ENCODE peak calls at places on chromosomes 12 and 14, in six cellular contexts. One of them, this sample, is unnamed.

GRCh38 chr12:50961708-50962107 is 9.4 kb downstream of the HIGD1C start:
- DNase-seq in IMR-90: peak
- DNase-seq in mesenchymal stem cell: peak
- DNase-seq in H9: no peak
- DNase-seq in H1: no peak
- DNase-seq in neuronal stem cell: no peak
- DNase-seq in this sample: no peak

GRCh38 chr14:24710403-24711063 is 76.5 kb upstream of the GZMB start:
- DNase-seq in IMR-90: peak
- DNase-seq in mesenchymal stem cell: peak
- DNase-seq in H9: peak
- DNase-seq in H1: no peak
- DNase-seq in neuronal stem cell: peak
- DNase-seq in this sample: peak

GRCh38 chr12:52710744-52711143 is 7.4 kb upstream of the KRT77 start:
- DNase-seq in IMR-90: no peak
- DNase-seq in mesenchymal stem cell: no peak
- DNase-seq in H9: no peak
- DNase-seq in H1: no peak
- DNase-seq in neuronal stem cell: no peak
- DNase-seq in this sample: no peak

GRCh38 chr14:96037891-96038557 is 1.1 kb upstream of the C14orf132 start:
- DNase-seq in IMR-90: no peak
- DNase-seq in mesenchymal stem cell: peak
- DNase-seq in H9: peak
- DNase-seq in H1: no peak
- DNase-seq in neuronal stem cell: no peak
- DNase-seq in this sample: peak

GRCh38 chr12:95316798-95317197 is 99.2 kb downstream of the VEZT start:
- DNase-seq in IMR-90: no peak
- DNase-seq in mesenchymal stem cell: peak
- DNase-seq in H9: no peak
- DNase-seq in H1: no peak
- DNase-seq in neuronal stem cell: no peak
- DNase-seq in this sample: no peak

GRCh38 chr12:130832561-130833209 is 6.4 kb downstream of the STX2 start:
- DNase-seq in IMR-90: peak
- DNase-seq in mesenchymal stem cell: peak
- DNase-seq in H9: peak
- DNase-seq in H1: no peak
- DNase-seq in neuronal stem cell: no peak
- DNase-seq in this sample: no peak

GRCh38 chr12:13112968-13113367 is 9.5 kb upstream of the GSG1 start:
- DNase-seq in IMR-90: no peak
- DNase-seq in mesenchymal stem cell: no peak
- DNase-seq in H9: no peak
- DNase-seq in H1: no peak
- DNase-seq in neuronal stem cell: no peak
- DNase-seq in this sample: no peak

GRCh38 chr12:83821967-83822366 is 1090.6 kb downstream of the SLC6A15 start:
- DNase-seq in IMR-90: no peak
- DNase-seq in mesenchymal stem cell: no peak
- DNase-seq in H9: no peak
- DNase-seq in H1: no peak
- DNase-seq in neuronal stem cell: no peak
- DNase-seq in this sample: no peak

GRCh38 chr14:61553730-61554641 is 141.3 kb upstream of the HIF1A start:
- DNase-seq in IMR-90: peak
- DNase-seq in mesenchymal stem cell: peak
- DNase-seq in H9: no peak
- DNase-seq in H1: no peak
- DNase-seq in neuronal stem cell: no peak
- DNase-seq in this sample: no peak

GRCh38 chr14:73785336-73785833 is 66.2 kb upstream of the PTGR2 start:
- DNase-seq in IMR-90: peak
- DNase-seq in mesenchymal stem cell: peak
- DNase-seq in H9: peak
- DNase-seq in H1: no peak
- DNase-seq in neuronal stem cell: peak
- DNase-seq in this sample: peak

GRCh38 chr14:63862163-63862562 is 9.4 kb downstream of the SYNE2 start:
- DNase-seq in IMR-90: no peak
- DNase-seq in mesenchymal stem cell: no peak
- DNase-seq in H9: no peak
- DNase-seq in H1: no peak
- DNase-seq in neuronal stem cell: no peak
- DNase-seq in this sample: no peak

GRCh38 chr12:122399592-122400373 is 22.7 kb downstream of the CLIP1 start:
- DNase-seq in IMR-90: peak
- DNase-seq in mesenchymal stem cell: peak
- DNase-seq in H9: peak
- DNase-seq in H1: no peak
- DNase-seq in neuronal stem cell: peak
- DNase-seq in this sample: peak

GRCh38 chr12:76422878-76423438 is 74.7 kb upstream of the BBS10 start:
- DNase-seq in IMR-90: peak
- DNase-seq in mesenchymal stem cell: peak
- DNase-seq in H9: no peak
- DNase-seq in H1: no peak
- DNase-seq in neuronal stem cell: no peak
- DNase-seq in this sample: peak

GRCh38 chr14:22848391-22849164 is 12.2 kb downstream of the MMP14 start:
- DNase-seq in IMR-90: peak
- DNase-seq in mesenchymal stem cell: peak
- DNase-seq in H9: peak
- DNase-seq in H1: no peak
- DNase-seq in neuronal stem cell: no peak
- DNase-seq in this sample: peak

GRCh38 chr12:1499351-1499750 is 95.0 kb downstream of the FBXL14 start:
- DNase-seq in IMR-90: no peak
- DNase-seq in mesenchymal stem cell: no peak
- DNase-seq in H9: no peak
- DNase-seq in H1: no peak
- DNase-seq in neuronal stem cell: no peak
- DNase-seq in this sample: no peak

GRCh38 chr12:25051583-25052190 is 102.8 kb upstream of the BCAT1 start:
- DNase-seq in IMR-90: no peak
- DNase-seq in mesenchymal stem cell: no peak
- DNase-seq in H9: no peak
- DNase-seq in H1: no peak
- DNase-seq in neuronal stem cell: no peak
- DNase-seq in this sample: no peak

GRCh38 chr12:126602611-126603010 is 1537.4 kb downstream of the AACS start:
- DNase-seq in IMR-90: no peak
- DNase-seq in mesenchymal stem cell: no peak
- DNase-seq in H9: no peak
- DNase-seq in H1: no peak
- DNase-seq in neuronal stem cell: no peak
- DNase-seq in this sample: no peak

GRCh38 chr12:89051065-89051677 is 301.1 kb downstream of the DUSP6 start:
- DNase-seq in IMR-90: peak
- DNase-seq in mesenchymal stem cell: peak
- DNase-seq in H9: no peak
- DNase-seq in H1: no peak
- DNase-seq in neuronal stem cell: peak
- DNase-seq in this sample: peak

GRCh38 chr14:92503756-92504491 is 9.7 kb upstream of the RIN3 start:
- DNase-seq in IMR-90: peak
- DNase-seq in mesenchymal stem cell: peak
- DNase-seq in H9: no peak
- DNase-seq in H1: no peak
- DNase-seq in neuronal stem cell: no peak
- DNase-seq in this sample: peak

GRCh38 chr12:13387074-13387473 is 190.5 kb downstream of the EMP1 start:
- DNase-seq in IMR-90: no peak
- DNase-seq in mesenchymal stem cell: no peak
- DNase-seq in H9: no peak
- DNase-seq in H1: no peak
- DNase-seq in neuronal stem cell: no peak
- DNase-seq in this sample: no peak

GRCh38 chr14:62301911-62302310 is 539.7 kb downstream of the SNAPC1 start:
- DNase-seq in IMR-90: peak
- DNase-seq in mesenchymal stem cell: peak
- DNase-seq in H9: no peak
- DNase-seq in H1: no peak
- DNase-seq in neuronal stem cell: no peak
- DNase-seq in this sample: no peak

DNA sequence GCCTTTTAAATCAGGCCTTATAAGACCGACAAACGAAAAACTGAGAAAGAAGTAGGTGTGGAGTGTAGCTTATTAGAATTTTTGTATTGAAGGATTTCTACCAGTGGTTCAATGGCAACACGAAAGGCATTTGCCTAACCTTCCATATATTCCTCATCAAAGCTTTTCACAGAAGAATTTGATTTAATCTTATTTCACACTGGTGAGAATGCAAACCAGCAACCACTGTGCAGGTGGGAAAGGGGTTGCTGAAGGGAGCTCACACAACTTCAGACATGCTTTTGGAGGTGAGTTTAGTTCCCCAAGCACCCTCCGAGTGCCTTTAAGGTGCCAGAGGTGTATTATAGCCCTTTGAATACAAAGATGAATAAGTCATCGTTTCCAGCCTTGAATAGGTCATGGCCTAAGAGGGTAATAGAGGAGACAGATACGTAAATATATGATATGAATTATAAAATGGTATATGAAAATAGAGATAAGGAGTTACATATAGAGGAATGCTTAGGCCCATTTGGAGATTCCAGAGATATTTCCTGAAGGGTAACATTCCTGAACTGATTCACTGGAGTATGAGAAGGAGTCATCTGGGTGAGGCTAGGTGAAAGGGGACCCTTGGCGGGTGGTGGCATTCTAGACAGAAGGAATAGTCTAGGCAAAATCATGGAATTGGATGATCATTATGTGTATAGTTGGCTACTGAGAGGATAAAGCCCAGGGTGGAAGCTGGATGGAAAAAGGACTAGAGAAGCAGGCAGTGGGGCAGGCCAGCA is 6.4 kb downstream of the ERP27 start:
- DNase-seq in IMR-90: no peak
- DNase-seq in mesenchymal stem cell: no peak
- DNase-seq in H9: no peak
- DNase-seq in H1: no peak
- DNase-seq in neuronal stem cell: no peak
- DNase-seq in this sample: no peak
- H2BK120ac ChIP-seq in IMR-90: peak
- H2BK120ac ChIP-seq in mesenchymal stem cell: no peak
- H2BK120ac ChIP-seq in H9: no peak
- H2BK120ac ChIP-seq in H1: no peak
- H2BK120ac ChIP-seq in neuronal stem cell: no peak
- H2BK120ac ChIP-seq in this sample: no peak

DNA sequence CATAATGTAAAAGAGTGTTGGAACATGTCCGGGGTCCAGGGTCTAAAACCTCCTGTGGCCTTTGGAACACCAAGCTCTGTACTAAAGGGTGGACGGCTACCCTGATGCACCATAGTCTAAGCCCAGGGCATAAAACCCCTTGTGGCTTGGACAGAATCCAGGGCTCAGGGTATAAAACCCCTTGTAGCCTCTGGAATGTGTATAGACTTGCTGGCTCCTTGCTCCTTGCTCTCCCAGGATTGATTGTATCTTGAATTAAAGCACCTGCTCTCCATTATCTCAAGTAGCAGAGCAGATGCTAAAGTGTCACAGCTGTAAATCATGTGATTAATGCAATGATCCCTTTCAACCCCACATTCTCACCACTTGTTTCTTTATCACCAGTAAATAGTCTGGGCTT is 556.5 kb downstream of the LRFN5 start:
- DNase-seq in IMR-90: no peak
- DNase-seq in mesenchymal stem cell: no peak
- DNase-seq in H9: no peak
- DNase-seq in H1: no peak
- DNase-seq in neuronal stem cell: no peak
- DNase-seq in this sample: no peak
- H2BK120ac ChIP-seq in IMR-90: no peak
- H2BK120ac ChIP-seq in mesenchymal stem cell: no peak
- H2BK120ac ChIP-seq in H9: no peak
- H2BK120ac ChIP-seq in H1: no peak
- H2BK120ac ChIP-seq in neuronal stem cell: no peak
- H2BK120ac ChIP-seq in this sample: no peak

DNA sequence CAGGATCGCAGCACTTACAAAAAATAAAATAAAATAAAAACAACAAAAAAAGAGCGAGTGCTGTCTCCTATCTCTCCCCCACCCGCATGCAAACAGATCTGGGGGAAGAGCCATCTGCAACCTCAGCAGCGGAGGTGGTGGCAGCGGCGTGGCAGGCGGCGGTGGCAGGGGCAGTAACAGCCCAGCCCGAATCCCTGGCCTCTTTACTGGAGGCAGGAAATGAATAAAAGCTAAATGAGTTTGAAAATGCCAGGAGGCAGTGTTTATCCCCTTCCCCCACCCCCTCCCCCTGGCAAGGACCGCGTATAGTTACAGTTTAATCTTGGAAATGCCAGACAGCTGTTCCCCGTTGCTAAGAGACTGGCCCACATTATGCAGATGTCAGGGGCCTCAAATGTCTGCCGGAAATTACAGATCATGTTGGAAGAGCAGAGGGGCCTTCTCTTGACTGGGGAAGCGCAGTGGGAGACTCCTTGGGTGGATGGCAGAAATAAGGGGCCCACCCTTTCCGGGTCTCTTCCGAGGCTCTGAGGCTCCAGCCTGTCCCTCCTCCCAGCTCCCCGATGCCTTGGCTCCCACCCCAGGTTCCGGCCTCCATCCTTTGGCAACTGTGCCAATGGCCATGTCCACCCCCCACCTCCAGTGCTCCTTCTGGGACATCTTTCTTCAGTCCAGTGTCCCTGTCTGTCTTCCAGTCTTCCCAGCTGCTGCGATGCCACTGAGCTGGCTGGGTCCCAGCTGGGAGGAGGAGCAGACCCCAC is 93.8 kb downstream of the LRRC74A start:
- DNase-seq in IMR-90: peak
- DNase-seq in mesenchymal stem cell: peak
- DNase-seq in H9: peak
- DNase-seq in H1: no peak
- DNase-seq in neuronal stem cell: no peak
- DNase-seq in this sample: peak
- H2BK120ac ChIP-seq in IMR-90: peak
- H2BK120ac ChIP-seq in mesenchymal stem cell: peak
- H2BK120ac ChIP-seq in H9: peak
- H2BK120ac ChIP-seq in H1: peak
- H2BK120ac ChIP-seq in neuronal stem cell: no peak
- H2BK120ac ChIP-seq in this sample: peak

GRCh38 chr14:74976264-74977113 is 21.1 kb upstream of the PGF start:
- DNase-seq in IMR-90: no peak
- DNase-seq in mesenchymal stem cell: no peak
- DNase-seq in H9: peak
- DNase-seq in H1: no peak
- DNase-seq in neuronal stem cell: no peak
- DNase-seq in this sample: no peak

GRCh38 chr14:74977901-74978385 is 22.5 kb upstream of the PGF start:
- DNase-seq in IMR-90: no peak
- DNase-seq in mesenchymal stem cell: no peak
- DNase-seq in H9: peak
- DNase-seq in H1: no peak
- DNase-seq in neuronal stem cell: no peak
- DNase-seq in this sample: no peak

GRCh38 chr14:74978416-74978947 is 23.1 kb upstream of the PGF start:
- DNase-seq in IMR-90: no peak
- DNase-seq in mesenchymal stem cell: peak
- DNase-seq in H9: peak
- DNase-seq in H1: no peak
- DNase-seq in neuronal stem cell: no peak
- DNase-seq in this sample: peak

GRCh38 chr14:74979029-74979428 is 23.6 kb upstream of the PGF start:
- DNase-seq in IMR-90: no peak
- DNase-seq in mesenchymal stem cell: no peak
- DNase-seq in H9: no peak
- DNase-seq in H1: no peak
- DNase-seq in neuronal stem cell: no peak
- DNase-seq in this sample: no peak

GRCh38 chr14:74977164-74977900 is 21.9 kb upstream of the PGF start:
- DNase-seq in IMR-90: no peak
- DNase-seq in mesenchymal stem cell: no peak
- DNase-seq in H9: peak
- DNase-seq in H1: no peak
- DNase-seq in neuronal stem cell: no peak
- DNase-seq in this sample: no peak
- H2BK120ac ChIP-seq in IMR-90: no peak
- H2BK120ac ChIP-seq in mesenchymal stem cell: no peak
- H2BK120ac ChIP-seq in H9: no peak
- H2BK120ac ChIP-seq in H1: no peak
- H2BK120ac ChIP-seq in neuronal stem cell: no peak
- H2BK120ac ChIP-seq in this sample: peak

This sample was measured in mesendoderm.